ENCODE peak calls at places on chromosomes 7 and 10, in four cellular contexts. H is upper lobe of right lung, K is left lung, V is aorta. J is an unnamed sample. For H3K4me1, the result is how much of the 10 kb centered on the place peaks cover.

GRCh38 chr7:46750321-46750865 is 829.3 kb upstream of the IGFBP3 start:
- DNase-seq in K (no peak), V (no peak), H (no peak), J (no peak)

GRCh38 chr10:13106387-13106786 is 6.4 kb downstream of the OPTN start:
- DNase-seq in V (no peak), H (no peak), K (no peak), J (no peak)

GRCh38 chr7:5424689-5425506 is 1.3 kb upstream of the TNRC18 start:
- DNase-seq in V (peak), H (peak), K (peak), J (no peak)

GRCh38 chr7:122885583-122886356 is 490 bp downstream of the CADPS2 start:
- DNase-seq in K (peak), H (peak), V (peak), J (no peak)

GRCh38 chr7:157016352-157017041 is 6.0 kb upstream of the MNX1 start:
- DNase-seq in K (peak), H (peak), V (no peak), J (no peak)

GRCh38 chr10:59719374-59719773 is 9.7 kb upstream of the SLC16A9 start:
- DNase-seq in H (no peak), V (no peak), K (no peak), J (no peak)

GRCh38 chr7:38451840-38452239 is 178.4 kb upstream of the TARP start:
- DNase-seq in K (no peak), V (no peak), H (no peak), J (no peak)

GRCh38 chr7:3042861-3043489 is 692 bp downstream of the CARD11 start:
- DNase-seq in V (no peak), K (no peak), H (peak), J (no peak)

GRCh38 chr10:110502851-110503301 is 5.2 kb downstream of the DUSP5 start:
- DNase-seq in H (no peak), K (no peak), V (no peak), J (no peak)

GRCh38 chr10:1378473-1378872 is 322.3 kb downstream of the WDR37 start:
- DNase-seq in K (no peak), H (no peak), V (no peak), J (peak)

GRCh38 chr10:20858292-20859124 is 38.6 kb downstream of the NEBL start:
- DNase-seq in K (no peak), V (no peak), H (no peak), J (no peak)

GRCh38 chr7:17405786-17406185 is 107.3 kb downstream of the AHR start:
- DNase-seq in H (no peak), V (no peak), K (no peak), J (no peak)

GRCh38 chr10:77422491-77423338 is 214.9 kb downstream of the KCNMA1 start:
- DNase-seq in K (no peak), V (peak), H (no peak), J (no peak)
- H3K4me1 ChIP-seq in K (under half), V (under half), H (under half), J (under half)

DNA sequence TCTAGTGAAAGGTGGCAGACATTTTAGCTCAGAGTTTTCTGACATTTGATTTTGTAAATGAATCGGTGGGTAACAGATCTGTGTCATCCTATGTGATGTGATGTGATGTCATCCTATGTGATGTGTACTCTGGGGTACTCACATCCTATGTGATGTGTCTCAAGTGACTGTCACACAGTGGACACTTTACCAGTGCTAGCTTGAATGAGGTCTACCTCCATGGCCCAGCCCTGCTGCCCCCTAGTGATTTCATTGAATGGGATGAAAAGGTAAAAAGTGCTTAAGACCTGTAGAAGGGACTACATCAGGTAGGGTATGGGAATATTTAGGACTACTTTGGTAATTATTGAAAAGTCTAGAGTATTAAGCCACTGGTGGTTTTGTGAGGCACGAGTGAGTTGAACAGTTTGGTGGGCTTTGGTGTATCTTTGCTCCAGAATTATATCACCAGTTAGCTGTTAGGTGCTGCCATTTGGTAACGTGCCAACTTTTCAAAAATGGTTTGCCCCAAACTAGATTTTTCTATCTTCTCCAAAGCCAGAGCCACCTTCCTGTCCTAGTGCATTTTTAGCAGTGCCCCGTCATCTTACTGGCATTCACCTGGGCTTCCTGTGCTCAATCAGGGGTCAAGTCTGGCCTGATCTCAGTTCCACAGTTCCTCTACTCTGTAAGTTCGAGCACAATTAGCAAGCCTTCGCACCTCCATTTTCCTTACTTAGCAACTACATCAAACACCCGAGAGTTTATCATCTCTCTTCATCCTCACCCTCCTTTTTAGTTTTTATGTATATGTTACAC is 9.7 kb downstream of the EIF4H start:
- DNase-seq in V (no peak), H (no peak), K (no peak), J (no peak)
- H3K4me1 ChIP-seq in V (under half), H (half or more), K (under half), J (half or more)

GRCh38 chr10:125060486-125060850 is 99.9 kb downstream of the CTBP2 start:
- DNase-seq in K (no peak), V (no peak), H (no peak), J (no peak)

GRCh38 chr10:125061557-125062243 is 98.7 kb downstream of the CTBP2 start:
- DNase-seq in H (no peak), K (no peak), V (peak), J (no peak)

GRCh38 chr10:125062244-125063208 is 97.8 kb downstream of the CTBP2 start:
- DNase-seq in H (no peak), V (peak), K (no peak), J (no peak)

GRCh38 chr10:125060038-125060437 is 100.3 kb downstream of the CTBP2 start:
- DNase-seq in H (no peak), K (no peak), V (no peak), J (no peak)

GRCh38 chr10:125060851-125061556 is 99.4 kb downstream of the CTBP2 start:
- DNase-seq in V (peak), H (peak), K (peak), J (no peak)
- H3K4me1 ChIP-seq in V (under half), H (half or more), K (half or more), J (half or more)

GRCh38 chr10:8489232-8489631 is 434.7 kb downstream of the GATA3 start:
- DNase-seq in K (no peak), V (no peak), H (no peak), J (no peak)

GRCh38 chr10:8485032-8485431 is 430.5 kb downstream of the GATA3 start:
- DNase-seq in K (no peak), H (no peak), V (no peak), J (no peak)

GRCh38 chr10:8487346-8487745 is 432.9 kb downstream of the GATA3 start:
- DNase-seq in K (no peak), H (no peak), V (no peak), J (no peak)

GRCh38 chr10:8489823-8490222 is 435.3 kb downstream of the GATA3 start:
- DNase-seq in V (no peak), K (no peak), H (no peak), J (no peak)
- H3K4me1 ChIP-seq in V (under half), K (under half), H (under half), J (under half)

GRCh38 chr7:36284470-36284869 is 105.2 kb upstream of the ANLN start:
- DNase-seq in V (no peak), H (no peak), K (peak), J (no peak)
- H3K4me1 ChIP-seq in V (under half), H (under half), K (under half), J (half or more)

DNA sequence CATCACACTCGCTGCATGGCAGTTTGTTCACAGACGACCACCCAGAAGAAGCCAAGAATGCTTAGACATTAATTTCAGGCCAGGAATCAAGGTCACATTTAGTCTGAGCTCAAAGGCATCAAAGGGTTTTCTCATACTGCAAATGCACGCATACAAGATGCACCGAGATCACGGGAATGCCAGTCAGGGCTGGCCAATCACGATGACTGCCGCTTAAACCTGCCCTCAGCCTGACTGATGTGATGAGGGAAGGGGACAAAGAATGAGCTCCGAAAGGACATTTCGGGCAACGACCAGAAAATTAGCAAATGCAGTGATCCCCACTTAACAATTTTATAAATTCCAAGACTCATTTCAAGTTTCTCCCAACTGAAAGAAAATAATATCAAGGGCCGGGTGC is 20.2 kb downstream of the CTBP2 start:
- DNase-seq in V (no peak), K (no peak), H (no peak), J (no peak)
- H3K4me1 ChIP-seq in V (under half), K (under half), H (under half), J (half or more)

GRCh38 chr7:50273301-50273700 is 31.2 kb upstream of the IKZF1 start:
- DNase-seq in V (no peak), K (no peak), H (no peak), J (no peak)
- H3K4me1 ChIP-seq in V (under half), K (under half), H (under half), J (under half)

DNA sequence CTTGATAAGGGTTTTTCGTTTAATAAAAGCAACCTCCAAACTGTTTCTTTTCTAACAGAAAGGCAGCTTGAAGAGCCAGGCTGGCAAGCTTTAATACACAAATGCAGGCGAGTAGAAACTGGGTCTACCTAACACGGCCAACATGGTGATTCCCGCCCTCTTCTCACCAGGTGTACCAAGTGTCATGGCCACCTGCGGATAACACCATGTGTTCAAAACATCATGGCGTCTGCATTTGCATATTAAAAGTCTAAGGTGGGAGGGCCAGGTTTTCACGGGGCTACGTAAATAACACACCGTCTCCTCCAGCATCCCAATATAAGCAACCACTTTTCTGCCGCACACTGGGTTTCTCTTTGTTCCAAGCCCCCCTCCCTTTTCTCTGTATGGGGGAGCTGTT is 631.7 kb downstream of the PARD3 start:
- DNase-seq in V (no peak), H (no peak), K (no peak), J (no peak)
- H3K4me1 ChIP-seq in V (under half), H (under half), K (under half), J (under half)

DNA sequence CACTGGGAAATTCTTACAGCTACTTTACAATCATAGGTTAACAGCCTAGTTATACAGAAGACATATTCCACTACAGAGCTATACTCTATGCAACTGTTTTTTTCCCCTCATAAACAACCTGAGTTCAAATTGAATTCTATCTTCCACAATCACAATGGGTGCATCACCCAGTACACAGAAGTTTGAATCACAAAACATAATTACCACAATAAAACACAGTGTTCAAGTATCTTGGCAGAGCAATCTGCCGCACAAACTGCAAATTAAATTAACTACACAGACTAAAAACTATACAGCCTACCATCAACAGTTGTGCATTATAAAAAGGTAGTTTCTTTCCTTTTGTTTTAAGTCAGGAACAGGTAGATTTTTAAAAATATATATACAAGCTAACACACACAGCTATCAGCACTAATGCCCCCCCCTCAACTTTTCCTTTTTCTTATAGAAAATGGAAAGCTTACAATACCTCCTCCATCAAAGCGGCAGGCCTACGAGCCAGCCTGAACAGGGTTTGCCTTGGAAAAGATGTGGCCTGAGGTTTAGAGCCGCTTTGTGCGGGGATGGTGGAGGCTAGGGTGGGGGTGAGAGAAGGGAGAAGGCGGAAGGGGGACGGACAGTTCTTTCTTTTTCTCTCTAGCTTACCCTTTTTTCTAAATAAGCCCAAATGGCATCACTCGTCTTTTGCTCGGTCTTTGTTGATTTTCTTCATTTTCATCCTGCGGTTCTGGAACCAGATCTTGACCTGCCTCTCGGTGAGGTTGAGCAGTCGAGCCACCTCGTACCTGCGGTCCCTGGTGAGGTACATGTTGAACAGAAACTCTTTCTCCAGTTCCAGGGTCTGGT is 2.2 kb downstream of the HOXA9 start:
- DNase-seq in K (peak), H (peak), V (no peak), J (no peak)
- H3K4me1 ChIP-seq in K (under half), H (under half), V (under half), J (under half)

J was measured in vagina.